ENCODE peak calls at places on chromosomes 2 and 18, in five cellular contexts. One of them, this sample, is unnamed.

GRCh38 chr2:20067992-20068727 is 16.7 kb upstream of the LAPTM4A start:
- DNase-seq in activated CD4-positive, alpha-beta T cell treated with anti-CD3 and anti-CD28 coated beads for 24 hours: no peak
- DNase-seq in osteoblast: peak
- DNase-seq in NCI-H774: no peak
- DNase-seq in amniotic stem cell: peak
- DNase-seq in this sample: no peak

GRCh38 chr2:70301344-70302194 is at the start of gene FAM136A:
- DNase-seq in activated CD4-positive, alpha-beta T cell treated with anti-CD3 and anti-CD28 coated beads for 24 hours: peak
- DNase-seq in amniotic stem cell: peak
- DNase-seq in NCI-H774: peak
- DNase-seq in osteoblast: peak
- DNase-seq in this sample: peak

GRCh38 chr2:230650585-230651137 is 62.0 kb upstream of the CAB39 start:
- DNase-seq in osteoblast: peak
- DNase-seq in amniotic stem cell: no peak
- DNase-seq in activated CD4-positive, alpha-beta T cell treated with anti-CD3 and anti-CD28 coated beads for 24 hours: no peak
- DNase-seq in NCI-H774: peak
- DNase-seq in this sample: no peak

GRCh38 chr2:38097611-38098350 is 21.8 kb upstream of the CYP1B1 start:
- DNase-seq in osteoblast: peak
- DNase-seq in activated CD4-positive, alpha-beta T cell treated with anti-CD3 and anti-CD28 coated beads for 24 hours: no peak
- DNase-seq in NCI-H774: no peak
- DNase-seq in amniotic stem cell: no peak
- DNase-seq in this sample: no peak

GRCh38 chr2:192151848-192152247 is 42.9 kb downstream of the TMEFF2 start:
- DNase-seq in NCI-H774: peak
- DNase-seq in osteoblast: peak
- DNase-seq in amniotic stem cell: no peak
- DNase-seq in activated CD4-positive, alpha-beta T cell treated with anti-CD3 and anti-CD28 coated beads for 24 hours: no peak
- DNase-seq in this sample: no peak

GRCh38 chr2:99700482-99701398 is 210.9 kb upstream of the REV1 start:
- DNase-seq in osteoblast: no peak
- DNase-seq in amniotic stem cell: no peak
- DNase-seq in NCI-H774: no peak
- DNase-seq in activated CD4-positive, alpha-beta T cell treated with anti-CD3 and anti-CD28 coated beads for 24 hours: no peak
- DNase-seq in this sample: no peak

GRCh38 chr2:73203055-73203681 is 794 bp downstream of the NOTO start:
- DNase-seq in activated CD4-positive, alpha-beta T cell treated with anti-CD3 and anti-CD28 coated beads for 24 hours: no peak
- DNase-seq in amniotic stem cell: no peak
- DNase-seq in osteoblast: peak
- DNase-seq in NCI-H774: no peak
- DNase-seq in this sample: no peak

GRCh38 chr18:908631-909621 is 4.3 kb downstream of the ADCYAP1 start:
- DNase-seq in activated CD4-positive, alpha-beta T cell treated with anti-CD3 and anti-CD28 coated beads for 24 hours: no peak
- DNase-seq in amniotic stem cell: no peak
- DNase-seq in osteoblast: peak
- DNase-seq in NCI-H774: no peak
- DNase-seq in this sample: no peak

GRCh38 chr2:155266579-155266978 is 568.1 kb downstream of the KCNJ3 start:
- DNase-seq in NCI-H774: no peak
- DNase-seq in amniotic stem cell: no peak
- DNase-seq in osteoblast: no peak
- DNase-seq in activated CD4-positive, alpha-beta T cell treated with anti-CD3 and anti-CD28 coated beads for 24 hours: no peak
- DNase-seq in this sample: no peak

GRCh38 chr18:28715206-28715605 is 538.3 kb upstream of the CDH2 start:
- DNase-seq in NCI-H774: no peak
- DNase-seq in activated CD4-positive, alpha-beta T cell treated with anti-CD3 and anti-CD28 coated beads for 24 hours: no peak
- DNase-seq in amniotic stem cell: no peak
- DNase-seq in osteoblast: no peak
- DNase-seq in this sample: no peak

GRCh38 chr2:222592176-222592575 is 63.7 kb downstream of the FARSB start:
- DNase-seq in amniotic stem cell: no peak
- DNase-seq in osteoblast: no peak
- DNase-seq in activated CD4-positive, alpha-beta T cell treated with anti-CD3 and anti-CD28 coated beads for 24 hours: no peak
- DNase-seq in NCI-H774: no peak
- DNase-seq in this sample: no peak

GRCh38 chr2:22929998-22930397 is 455.0 kb upstream of the KLHL29 start:
- DNase-seq in activated CD4-positive, alpha-beta T cell treated with anti-CD3 and anti-CD28 coated beads for 24 hours: no peak
- DNase-seq in amniotic stem cell: no peak
- DNase-seq in NCI-H774: no peak
- DNase-seq in osteoblast: no peak
- DNase-seq in this sample: no peak

GRCh38 chr2:71893646-71894045 is 254.0 kb downstream of the CYP26B1 start:
- DNase-seq in osteoblast: no peak
- DNase-seq in amniotic stem cell: no peak
- DNase-seq in NCI-H774: no peak
- DNase-seq in activated CD4-positive, alpha-beta T cell treated with anti-CD3 and anti-CD28 coated beads for 24 hours: no peak
- DNase-seq in this sample: no peak

GRCh38 chr2:127515383-127515915 is 10.8 kb downstream of the IWS1 start:
- DNase-seq in activated CD4-positive, alpha-beta T cell treated with anti-CD3 and anti-CD28 coated beads for 24 hours: no peak
- DNase-seq in osteoblast: peak
- DNase-seq in NCI-H774: no peak
- DNase-seq in amniotic stem cell: no peak
- DNase-seq in this sample: no peak

GRCh38 chr18:6370410-6370809 is 44.3 kb downstream of the L3MBTL4 start:
- DNase-seq in NCI-H774: peak
- DNase-seq in amniotic stem cell: no peak
- DNase-seq in osteoblast: no peak
- DNase-seq in activated CD4-positive, alpha-beta T cell treated with anti-CD3 and anti-CD28 coated beads for 24 hours: no peak
- DNase-seq in this sample: no peak

GRCh38 chr18:57727952-57728807 is 74.9 kb downstream of the ATP8B1 start:
- DNase-seq in amniotic stem cell: no peak
- DNase-seq in activated CD4-positive, alpha-beta T cell treated with anti-CD3 and anti-CD28 coated beads for 24 hours: no peak
- DNase-seq in osteoblast: peak
- DNase-seq in NCI-H774: no peak
- DNase-seq in this sample: no peak

GRCh38 chr2:162430323-162430722 is 86.4 kb downstream of the GCA start:
- DNase-seq in activated CD4-positive, alpha-beta T cell treated with anti-CD3 and anti-CD28 coated beads for 24 hours: no peak
- DNase-seq in amniotic stem cell: no peak
- DNase-seq in osteoblast: no peak
- DNase-seq in NCI-H774: no peak
- DNase-seq in this sample: no peak

GRCh38 chr2:46404181-46404759 is 75.1 kb upstream of the TMEM247 start:
- DNase-seq in activated CD4-positive, alpha-beta T cell treated with anti-CD3 and anti-CD28 coated beads for 24 hours: no peak
- DNase-seq in amniotic stem cell: no peak
- DNase-seq in NCI-H774: no peak
- DNase-seq in osteoblast: no peak
- DNase-seq in this sample: no peak

GRCh38 chr18:10241571-10241970 is 212.9 kb upstream of the APCDD1 start:
- DNase-seq in osteoblast: no peak
- DNase-seq in activated CD4-positive, alpha-beta T cell treated with anti-CD3 and anti-CD28 coated beads for 24 hours: no peak
- DNase-seq in NCI-H774: no peak
- DNase-seq in amniotic stem cell: no peak
- DNase-seq in this sample: no peak

GRCh38 chr18:45690975-45691815 is 32.8 kb upstream of the SLC14A1 start:
- DNase-seq in amniotic stem cell: no peak
- DNase-seq in NCI-H774: peak
- DNase-seq in activated CD4-positive, alpha-beta T cell treated with anti-CD3 and anti-CD28 coated beads for 24 hours: peak
- DNase-seq in osteoblast: peak
- DNase-seq in this sample: peak

GRCh38 chr2:105868060-105868459 is 123.3 kb downstream of the NCK2 start:
- DNase-seq in amniotic stem cell: no peak
- DNase-seq in activated CD4-positive, alpha-beta T cell treated with anti-CD3 and anti-CD28 coated beads for 24 hours: no peak
- DNase-seq in osteoblast: no peak
- DNase-seq in NCI-H774: no peak
- DNase-seq in this sample: no peak

GRCh38 chr18:69636529-69637301 is 236.0 kb downstream of the DOK6 start:
- DNase-seq in activated CD4-positive, alpha-beta T cell treated with anti-CD3 and anti-CD28 coated beads for 24 hours: no peak
- DNase-seq in NCI-H774: no peak
- DNase-seq in osteoblast: no peak
- DNase-seq in amniotic stem cell: no peak
- DNase-seq in this sample: no peak

GRCh38 chr2:235005603-235006259 is 53.9 kb downstream of the SH3BP4 start:
- DNase-seq in NCI-H774: no peak
- DNase-seq in activated CD4-positive, alpha-beta T cell treated with anti-CD3 and anti-CD28 coated beads for 24 hours: no peak
- DNase-seq in osteoblast: peak
- DNase-seq in amniotic stem cell: no peak
- DNase-seq in this sample: no peak

GRCh38 chr2:27737676-27738348 is 33.7 kb upstream of the MRPL33 start:
- DNase-seq in activated CD4-positive, alpha-beta T cell treated with anti-CD3 and anti-CD28 coated beads for 24 hours: no peak
- DNase-seq in osteoblast: peak
- DNase-seq in amniotic stem cell: no peak
- DNase-seq in NCI-H774: no peak
- DNase-seq in this sample: no peak

GRCh38 chr18:51250458-51251024 is 53.1 kb upstream of the MEX3C start:
- DNase-seq in activated CD4-positive, alpha-beta T cell treated with anti-CD3 and anti-CD28 coated beads for 24 hours: no peak
- DNase-seq in osteoblast: no peak
- DNase-seq in NCI-H774: no peak
- DNase-seq in amniotic stem cell: no peak
- DNase-seq in this sample: no peak

GRCh38 chr2:20629581-20630291 is 21.2 kb downstream of the HS1BP3 start:
- DNase-seq in amniotic stem cell: no peak
- DNase-seq in NCI-H774: no peak
- DNase-seq in osteoblast: peak
- DNase-seq in activated CD4-positive, alpha-beta T cell treated with anti-CD3 and anti-CD28 coated beads for 24 hours: no peak
- DNase-seq in this sample: no peak

GRCh38 chr2:117470311-117471095 is 344.0 kb upstream of the DDX18 start:
- DNase-seq in osteoblast: no peak
- DNase-seq in activated CD4-positive, alpha-beta T cell treated with anti-CD3 and anti-CD28 coated beads for 24 hours: peak
- DNase-seq in NCI-H774: peak
- DNase-seq in amniotic stem cell: no peak
- DNase-seq in this sample: peak

This sample was measured in NCI-H1417 treated with DMSO at 0.1 percent for 48 hours.